ENCODE peak calls at places on chromosomes 1 and 21, in ten cellular contexts. Z is Calu3, N is tibial nerve, M is upper lobe of right lung, V is foreskin fibroblast, E is heart right ventricle, I is cardiac fibroblast, Y is AG04450, B is GM20000, R is fibroblast of pulmonary artery. S is an unnamed sample.

GRCh38 chr1:231242516-231243198 is 1.6 kb downstream of the GNPAT start:
- DNase-seq in Y (no peak), V (no peak), B (no peak), R (peak), E (no peak), Z (no peak), M (no peak), I (peak), N (no peak), S (no peak)

GRCh38 chr1:232029297-232029696 is 402.7 kb downstream of the DISC1 start:
- DNase-seq in B (no peak), V (no peak), E (no peak), I (peak), N (no peak), Z (no peak), M (no peak), R (no peak), Y (no peak), S (no peak)

GRCh38 chr1:59013276-59013927 is 229.6 kb upstream of the JUN start:
- DNase-seq in M (no peak), I (peak), R (peak), N (peak), E (peak), Y (no peak), Z (no peak), V (peak), B (peak), S (no peak)

GRCh38 chr1:174114788-174115448 is 44.4 kb upstream of the RABGAP1L start:
- DNase-seq in Y (peak), R (peak), N (no peak), I (peak), M (no peak), V (peak), B (peak), E (no peak), Z (peak), S (peak)

GRCh38 chr21:42658320-42659105 is 5.1 kb downstream of the PDE9A start:
- DNase-seq in N (no peak), Z (no peak), V (no peak), I (no peak), Y (no peak), R (no peak), E (no peak), B (no peak), M (no peak), S (no peak)

GRCh38 chr1:29504709-29505410 is 268.5 kb downstream of the PTPRU start:
- DNase-seq in E (no peak), B (no peak), M (no peak), N (no peak), V (no peak), Z (no peak), Y (no peak), R (no peak), I (no peak), S (no peak)

GRCh38 chr1:117628343-117628742 is 22.5 kb downstream of the TENT5C start:
- DNase-seq in Z (no peak), I (no peak), V (no peak), N (no peak), R (no peak), Y (no peak), B (no peak), M (no peak), E (no peak), S (no peak)

GRCh38 chr1:225923381-225923691 is 714 bp downstream of the PYCR2 start:
- DNase-seq in Z (no peak), N (no peak), I (no peak), V (no peak), R (no peak), M (no peak), B (no peak), Y (no peak), E (no peak), S (no peak)

GRCh38 chr1:113684153-113684541 is 75.1 kb downstream of the PHTF1 start:
- DNase-seq in B (no peak), M (no peak), N (peak), R (peak), V (peak), Y (peak), E (peak), I (peak), Z (no peak), S (no peak)

GRCh38 chr1:24656046-24656445 is 12.9 kb downstream of the SRRM1 start:
- DNase-seq in M (no peak), Y (no peak), R (no peak), V (no peak), E (no peak), Z (no peak), I (no peak), B (no peak), N (no peak), S (no peak)

GRCh38 chr1:7539772-7540175 is 231.3 kb upstream of the VAMP3 start:
- DNase-seq in Y (no peak), M (peak), E (no peak), I (no peak), B (no peak), R (no peak), V (no peak), Z (peak), N (no peak), S (no peak)

GRCh38 chr1:193891783-193892182 is 705.4 kb upstream of the B3GALT2 start:
- DNase-seq in N (no peak), V (no peak), M (no peak), E (no peak), I (no peak), Y (no peak), R (no peak), Z (no peak), B (no peak), S (no peak)

GRCh38 chr21:44848821-44849521 is 24.5 kb downstream of the PTTG1IP start:
- DNase-seq in Z (no peak), Y (no peak), V (no peak), E (no peak), R (no peak), M (peak), B (no peak), I (no peak), N (no peak), S (no peak)

GRCh38 chr1:59142663-59143487 is 154.0 kb upstream of the FGGY start:
- DNase-seq in Y (peak), B (no peak), N (no peak), Z (peak), V (peak), E (no peak), I (peak), R (peak), M (no peak), S (peak)

GRCh38 chr21:31075844-31076243 is 37.6 kb upstream of the KRTAP19-8 start:
- DNase-seq in N (no peak), I (no peak), M (no peak), Z (no peak), V (no peak), E (no peak), B (no peak), Y (no peak), R (no peak), S (no peak)

GRCh38 chr1:23524716-23525401 is 6.2 kb downstream of the E2F2 start:
- DNase-seq in R (no peak), B (no peak), M (no peak), N (no peak), Z (no peak), I (no peak), V (no peak), Y (no peak), E (no peak), S (no peak)

GRCh38 chr1:209873067-209873810 is 45.5 kb downstream of the UTP25 start:
- DNase-seq in B (no peak), R (peak), V (peak), N (no peak), Y (no peak), E (no peak), Z (no peak), M (no peak), I (peak), S (peak)

GRCh38 chr1:170290971-170291370 is 145.2 kb downstream of the NTMT2 start:
- DNase-seq in B (no peak), E (no peak), I (no peak), M (no peak), R (no peak), N (no peak), Y (no peak), V (no peak), Z (no peak), S (no peak)

GRCh38 chr1:119702384-119702783 is 9.3 kb upstream of the PHGDH start:
- DNase-seq in R (peak), V (peak), E (no peak), Z (no peak), Y (no peak), B (no peak), M (no peak), N (no peak), I (peak), S (no peak)

GRCh38 chr1:65166572-65167305 is 18.7 kb downstream of the AK4 start:
- DNase-seq in M (no peak), V (no peak), N (no peak), I (no peak), Y (no peak), E (no peak), B (no peak), R (no peak), Z (no peak), S (no peak)

GRCh38 chr1:227996187-227996950 is 10.4 kb upstream of the WNT3A start:
- DNase-seq in N (no peak), R (no peak), E (no peak), Y (no peak), I (no peak), V (no peak), M (peak), Z (no peak), B (no peak), S (no peak)

GRCh38 chr1:23019851-23020625 is 770 bp downstream of the KDM1A start:
- DNase-seq in V (no peak), N (no peak), E (peak), Z (peak), I (peak), R (peak), M (peak), Y (no peak), B (peak), S (no peak)

GRCh38 chr1:211326528-211327340 is at the start of gene TRAF5:
- DNase-seq in M (peak), E (peak), Z (peak), Y (no peak), R (peak), B (peak), N (no peak), V (peak), I (peak), S (no peak)

GRCh38 chr1:176552217-176552974 is 89.4 kb downstream of the PAPPA2 start:
- DNase-seq in M (no peak), V (no peak), R (no peak), Z (no peak), E (no peak), N (no peak), B (no peak), Y (no peak), I (no peak), S (no peak)

GRCh38 chr1:15947382-15948090 is 28.4 kb downstream of the ZBTB17 start:
- DNase-seq in B (no peak), Y (no peak), R (no peak), V (no peak), I (no peak), N (no peak), Z (no peak), E (no peak), M (no peak), S (no peak)

DNA sequence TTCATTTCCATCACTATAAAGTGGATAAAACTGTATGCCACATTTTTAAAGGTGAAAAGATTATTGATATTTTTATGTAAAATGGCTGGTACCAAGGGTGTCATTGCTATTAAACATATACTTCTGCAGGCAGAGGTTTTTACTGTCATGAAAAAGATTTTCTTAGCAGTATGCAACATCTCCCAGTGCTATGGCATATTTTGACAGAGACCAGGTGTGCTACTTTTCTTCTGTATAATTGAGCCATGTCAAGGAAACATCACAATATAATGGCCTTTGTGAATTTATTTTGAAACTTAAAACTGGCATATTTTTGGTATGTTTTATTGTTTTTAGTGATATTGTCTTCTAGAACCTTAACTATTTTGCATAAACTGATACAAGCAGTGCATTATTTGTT is 216.6 kb upstream of the C1orf105 start:
- DNase-seq in E (no peak), V (no peak), Y (no peak), I (no peak), R (no peak), M (no peak), N (no peak), B (no peak), Z (no peak), S (no peak)
- TF ChIP-seq CTCF in E (no peak), V (no peak), Y (no peak), I (no peak), R (no peak), M (no peak), N (no peak), B (no peak), Z (no peak), S (no peak)

GRCh38 chr1:32240140-32240951 is 6.7 kb upstream of the FAM167B start:
- DNase-seq in M (peak), R (peak), I (peak), B (peak), E (peak), Z (peak), V (peak), N (peak), Y (no peak), S (no peak)
- TF ChIP-seq CTCF in M (peak), R (peak), I (peak), B (no peak), E (peak), Z (no peak), V (no peak), N (peak), Y (peak), S (peak)

GRCh38 chr1:243346016-243346415 is 90.2 kb downstream of the SDCCAG8 start:
- DNase-seq in Y (no peak), I (no peak), M (no peak), B (no peak), Z (no peak), E (no peak), R (no peak), N (no peak), V (no peak), S (no peak)

GRCh38 chr1:243348331-243348730 is 92.5 kb downstream of the SDCCAG8 start:
- DNase-seq in N (no peak), Z (no peak), Y (no peak), B (no peak), I (no peak), M (no peak), E (no peak), R (no peak), V (no peak), S (no peak)

GRCh38 chr1:243343970-243344749 is 88.3 kb downstream of the SDCCAG8 start:
- DNase-seq in Y (no peak), I (peak), V (no peak), E (no peak), M (no peak), Z (peak), B (peak), N (no peak), R (peak), S (peak)

GRCh38 chr1:243346481-243346880 is 90.6 kb downstream of the SDCCAG8 start:
- DNase-seq in V (no peak), I (no peak), E (no peak), R (no peak), Y (no peak), Z (no peak), N (no peak), B (no peak), M (no peak), S (no peak)

DNA sequence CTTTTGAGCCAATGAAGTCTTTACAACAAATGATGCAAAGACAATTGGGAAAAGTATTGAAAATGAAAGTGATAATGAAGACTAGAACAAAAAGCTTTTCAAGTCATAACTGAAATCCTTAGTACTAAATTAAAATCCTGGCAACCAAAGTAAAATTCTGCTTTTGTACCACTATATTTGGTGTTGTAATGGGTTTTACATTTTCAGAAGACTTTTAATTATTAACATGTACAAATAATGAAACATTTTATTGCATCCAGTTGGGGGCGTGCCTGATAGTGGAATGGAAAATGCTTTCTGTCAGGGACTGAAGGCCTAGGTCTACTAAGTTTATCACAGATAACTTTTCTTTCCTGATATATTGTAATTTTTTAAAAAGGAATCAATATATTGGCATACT is 89.4 kb downstream of the SDCCAG8 start:
- DNase-seq in N (no peak), Z (peak), V (no peak), E (no peak), B (no peak), R (peak), M (no peak), I (peak), Y (no peak), S (no peak)
- TF ChIP-seq CTCF in N (no peak), Z (no peak), V (peak), E (peak), B (no peak), R (peak), M (no peak), I (no peak), Y (no peak), S (peak)

GRCh38 chr1:1753607-1754005 is 24.7 kb downstream of the NADK start:
- DNase-seq in B (no peak), Y (no peak), N (no peak), E (no peak), R (no peak), M (no peak), I (no peak), V (no peak), Z (no peak), S (no peak)
- TF ChIP-seq CTCF in B (no peak), Y (no peak), N (no peak), E (no peak), R (no peak), M (no peak), I (no peak), V (no peak), Z (no peak), S (no peak)

S was measured in kidney epithelial cell.